ENCODE peak calls at places on chromosomes 12 and 14, in nine cellular contexts. K is prostate gland, B is NT2/D1, E is Panc1, Z is testis, S is heart right ventricle, H is fibroblast of lung, X is DND-41, P is left lung. O is an unnamed sample. For H3K36me3 and H3K27me3, the result is how much of the 10 kb centered on the place peaks cover.

GRCh38 chr14:35444104-35444503 is 39.6 kb upstream of the NFKBIA start:
- DNase-seq in K (no peak), B (no peak), E (no peak), Z (no peak), S (no peak), H (no peak), X (no peak), P (no peak), O (no peak)

GRCh38 chr12:131795688-131796410 is 32.3 kb upstream of the MMP17 start:
- DNase-seq in K (peak), B (no peak), E (no peak), Z (no peak), S (no peak), H (no peak), X (no peak), P (peak), O (peak)

GRCh38 chr12:131452444-131452860 is 258.4 kb upstream of the SFSWAP start:
- DNase-seq in K (no peak), B (peak), E (no peak), Z (peak), S (no peak), H (no peak), X (no peak), P (no peak), O (peak)

GRCh38 chr12:110436231-110436630 is 13.9 kb downstream of the ARPC3 start:
- DNase-seq in K (no peak), B (no peak), E (no peak), Z (no peak), S (no peak), H (no peak), X (no peak), P (no peak), O (no peak)

GRCh38 chr12:80157640-80158039 is 58.3 kb downstream of the OTOGL start:
- DNase-seq in K (no peak), B (no peak), E (no peak), Z (no peak), S (no peak), H (no peak), X (no peak), P (no peak), O (no peak)

GRCh38 chr12:59055204-59055839 is 135.0 kb upstream of the LRIG3 start:
- DNase-seq in K (no peak), B (no peak), E (peak), Z (no peak), S (no peak), H (peak), X (no peak), P (no peak), O (no peak)

GRCh38 chr14:68386950-68387779 is 405.7 kb downstream of the ZFP36L1 start:
- DNase-seq in K (no peak), B (no peak), E (no peak), Z (no peak), S (no peak), H (peak), X (no peak), P (no peak), O (no peak)

GRCh38 chr12:24854017-24854416 is 94.9 kb downstream of the BCAT1 start:
- DNase-seq in K (no peak), B (no peak), E (no peak), Z (no peak), S (no peak), H (no peak), X (no peak), P (no peak), O (no peak)

GRCh38 chr12:98439471-98440164 is 75.8 kb upstream of the TMPO start:
- DNase-seq in K (no peak), B (no peak), E (no peak), Z (no peak), S (peak), H (no peak), X (no peak), P (no peak), O (no peak)

GRCh38 chr12:119594772-119595445 is 1.3 kb downstream of the TMEM233 start:
- DNase-seq in K (no peak), B (no peak), E (no peak), Z (peak), S (peak), H (no peak), X (no peak), P (peak), O (peak)

GRCh38 chr12:49451468-49452259 is 84.4 kb downstream of the SPATS2 start:
- DNase-seq in K (no peak), B (no peak), E (no peak), Z (no peak), S (no peak), H (no peak), X (no peak), P (no peak), O (no peak)

GRCh38 chr12:122834229-122834920 is 882 bp upstream of the HIP1R start:
- DNase-seq in K (no peak), B (no peak), E (no peak), Z (peak), S (no peak), H (peak), X (no peak), P (peak), O (peak)

GRCh38 chr12:104399750-104400612 is 56.8 kb upstream of the CHST11 start:
- DNase-seq in K (no peak), B (no peak), E (no peak), Z (no peak), S (no peak), H (no peak), X (peak), P (no peak), O (no peak)

GRCh38 chr12:132279184-132279889 is 50.1 kb downstream of the GALNT9 start:
- DNase-seq in K (no peak), B (no peak), E (no peak), Z (peak), S (peak), H (peak), X (no peak), P (no peak), O (peak)

GRCh38 chr12:91576432-91576831 is 393.8 kb upstream of the DCN start:
- DNase-seq in K (no peak), B (no peak), E (no peak), Z (no peak), S (no peak), H (no peak), X (no peak), P (no peak), O (no peak)

GRCh38 chr14:96136361-96136760 is 68.3 kb upstream of the BDKRB2 start:
- DNase-seq in K (no peak), B (no peak), E (no peak), Z (no peak), S (no peak), H (peak), X (no peak), P (no peak), O (no peak)

GRCh38 chr12:39682689-39683477 is 63.3 kb upstream of the ABCD2 start:
- DNase-seq in K (no peak), B (no peak), E (no peak), Z (no peak), S (no peak), H (no peak), X (no peak), P (no peak), O (no peak)

GRCh38 chr12:69563166-69563762 is 22.0 kb upstream of the CCT2 start:
- DNase-seq in K (no peak), B (no peak), E (no peak), Z (no peak), S (no peak), H (no peak), X (no peak), P (no peak), O (no peak)

GRCh38 chr14:71452987-71453386 is 479.2 kb upstream of the RGS6 start:
- DNase-seq in K (no peak), B (no peak), E (no peak), Z (no peak), S (no peak), H (no peak), X (no peak), P (no peak), O (no peak)

GRCh38 chr14:71448431-71449315 is 483.6 kb upstream of the RGS6 start:
- DNase-seq in K (no peak), B (no peak), E (no peak), Z (no peak), S (no peak), H (no peak), X (no peak), P (no peak), O (no peak)

GRCh38 chr14:71452535-71452934 is 479.7 kb upstream of the RGS6 start:
- DNase-seq in K (no peak), B (no peak), E (no peak), Z (no peak), S (no peak), H (no peak), X (no peak), P (no peak), O (no peak)

GRCh38 chr14:71451501-71451900 is 480.7 kb upstream of the RGS6 start:
- DNase-seq in K (no peak), B (no peak), E (no peak), Z (no peak), S (no peak), H (no peak), X (no peak), P (no peak), O (no peak)

GRCh38 chr14:71449316-71450055 is 482.7 kb upstream of the RGS6 start:
- DNase-seq in K (no peak), B (no peak), E (no peak), Z (no peak), S (no peak), H (no peak), X (no peak), P (no peak), O (no peak)
- H3K4me3 ChIP-seq in K (no peak), B (no peak), E (no peak), Z (no peak), S (no peak), H (no peak), X (no peak), P (no peak), O (no peak)

GRCh38 chr14:23066855-23067744 is 9.8 kb upstream of the CDH24 start:
- DNase-seq in K (no peak), B (no peak), E (no peak), Z (no peak), S (no peak), H (no peak), X (no peak), P (no peak), O (peak)
- H3K36me3 ChIP-seq in K (under half), B (half or more), E (under half), Z (under half), S (under half), H (under half), X (half or more), P (half or more), O (half or more)

DNA sequence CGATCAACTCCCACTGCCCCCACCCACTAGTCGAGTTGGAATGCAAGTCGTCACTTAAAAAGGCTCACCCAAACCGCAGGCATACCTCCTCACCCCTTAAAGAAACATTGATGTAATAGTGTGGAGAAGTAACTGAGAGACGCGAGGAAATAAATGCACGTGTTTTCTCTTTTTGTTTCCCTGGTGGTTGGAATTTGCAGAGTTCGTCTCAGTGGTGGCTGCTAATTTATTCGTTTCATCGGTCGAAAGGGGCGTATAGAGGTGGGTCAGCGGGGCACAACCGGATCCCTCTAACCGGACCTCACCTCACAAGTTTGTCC is 5.1 kb upstream of the NPAS3 start:
- DNase-seq in K (no peak), B (no peak), E (no peak), Z (no peak), S (no peak), H (no peak), X (no peak), P (no peak), O (no peak)
- H3K27me3 ChIP-seq in K (under half), B (half or more), E (under half), Z (under half), S (half or more), H (half or more), X (under half), P (half or more), O (half or more)

GRCh38 chr14:61474021-61474420 is 152.6 kb downstream of the PRKCH start:
- DNase-seq in K (no peak), B (no peak), E (no peak), Z (no peak), S (no peak), H (no peak), X (no peak), P (no peak), O (no peak)

GRCh38 chr14:61471297-61471980 is 150.1 kb downstream of the PRKCH start:
- DNase-seq in K (no peak), B (no peak), E (no peak), Z (no peak), S (peak), H (no peak), X (peak), P (no peak), O (no peak)

GRCh38 chr14:61474671-61475070 is 153.3 kb downstream of the PRKCH start:
- DNase-seq in K (no peak), B (no peak), E (no peak), Z (no peak), S (no peak), H (no peak), X (no peak), P (no peak), O (no peak)

GRCh38 chr14:61472025-61472672 is 150.8 kb downstream of the PRKCH start:
- DNase-seq in K (no peak), B (no peak), E (no peak), Z (no peak), S (peak), H (peak), X (peak), P (no peak), O (no peak)

DNA sequence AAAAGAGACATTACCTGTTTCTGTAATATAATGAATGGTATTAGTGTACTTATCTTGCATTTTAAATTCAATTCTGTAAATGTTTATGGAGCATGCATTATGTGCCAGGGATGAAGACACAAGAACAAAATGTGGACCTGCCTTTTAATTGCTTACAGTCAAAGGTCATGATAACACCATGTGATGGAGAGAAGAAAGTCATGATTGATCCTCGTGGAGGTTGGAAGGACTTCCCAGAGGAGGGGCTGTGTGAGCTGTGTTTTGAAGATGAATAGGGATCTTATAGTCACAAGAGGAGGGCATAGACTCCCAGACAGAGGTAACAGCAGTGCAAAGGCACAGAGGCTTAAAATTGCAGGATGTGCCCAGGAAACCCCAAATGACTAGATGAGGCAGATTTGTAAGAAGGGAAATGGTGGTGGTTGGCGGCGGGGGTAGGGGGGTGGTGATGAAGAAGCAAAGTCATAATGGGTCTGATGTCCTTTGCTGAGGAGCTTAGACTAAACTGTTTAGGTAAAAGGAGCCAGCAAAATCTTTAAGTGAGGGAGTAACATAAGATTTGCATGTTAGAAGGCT is 151.5 kb downstream of the PRKCH start:
- DNase-seq in K (no peak), B (no peak), E (no peak), Z (no peak), S (no peak), H (peak), X (peak), P (no peak), O (no peak)
- H3K4me3 ChIP-seq in K (no peak), B (no peak), E (no peak), Z (no peak), S (no peak), H (no peak), X (peak), P (no peak), O (no peak)

GRCh38 chr12:56425940-56426438 is 23.2 kb downstream of the TIMELESS start:
- DNase-seq in K (no peak), B (no peak), E (no peak), Z (no peak), S (no peak), H (no peak), X (no peak), P (no peak), O (no peak)

GRCh38 chr12:56417739-56418138 is 31.5 kb downstream of the TIMELESS start:
- DNase-seq in K (no peak), B (no peak), E (no peak), Z (no peak), S (no peak), H (no peak), X (no peak), P (no peak), O (no peak)

GRCh38 chr12:56425188-56425587 is 24.0 kb downstream of the TIMELESS start:
- DNase-seq in K (no peak), B (no peak), E (no peak), Z (no peak), S (no peak), H (no peak), X (no peak), P (no peak), O (no peak)

DNA sequence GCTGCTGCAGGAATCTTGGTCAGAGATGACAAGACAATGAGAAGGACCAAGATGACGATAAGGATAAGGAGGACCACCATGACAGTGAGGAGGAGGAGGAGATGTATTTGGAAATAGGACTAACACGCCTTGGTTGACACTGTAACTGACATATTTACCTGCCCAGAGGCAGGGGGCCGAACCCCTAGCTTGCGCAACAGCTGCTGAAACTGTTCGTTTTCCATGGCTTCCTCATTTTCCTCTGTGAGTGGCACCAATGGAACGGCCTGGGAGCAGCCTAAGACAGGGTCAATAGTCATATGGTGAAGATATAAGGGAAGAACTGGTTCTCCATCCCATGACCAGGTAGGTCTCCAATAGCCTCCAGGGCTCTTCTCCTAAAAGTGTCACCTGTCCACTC is 28.8 kb downstream of the TIMELESS start:
- DNase-seq in K (no peak), B (no peak), E (no peak), Z (no peak), S (no peak), H (no peak), X (no peak), P (no peak), O (no peak)
- H3K36me3 ChIP-seq in K (under half), B (half or more), E (under half), Z (under half), S (under half), H (under half), X (half or more), P (half or more), O (half or more)

GRCh38 chr14:38549549-38549948 is 293.7 kb upstream of the CLEC14A start:
- DNase-seq in K (no peak), B (no peak), E (no peak), Z (no peak), S (no peak), H (no peak), X (no peak), P (no peak), O (no peak)
- H3K27me3 ChIP-seq in K (under half), B (under half), E (under half), Z (under half), S (under half), H (under half), X (under half), P (under half), O (under half)

GRCh38 chr12:124713436-124714082 is 146.1 kb upstream of the NCOR2 start:
- DNase-seq in K (no peak), B (no peak), E (no peak), Z (no peak), S (peak), H (peak), X (peak), P (no peak), O (no peak)
- H3K4me3 ChIP-seq in K (peak), B (no peak), E (no peak), Z (no peak), S (peak), H (peak), X (peak), P (no peak), O (no peak)

GRCh38 chr12:128806573-128806972 is 17.2 kb downstream of the SLC15A4 start:
- DNase-seq in K (no peak), B (no peak), E (no peak), Z (no peak), S (no peak), H (no peak), X (no peak), P (no peak), O (no peak)
- H3K36me3 ChIP-seq in K (under half), B (half or more), E (under half), Z (under half), S (under half), H (under half), X (half or more), P (half or more), O (under half)

DNA sequence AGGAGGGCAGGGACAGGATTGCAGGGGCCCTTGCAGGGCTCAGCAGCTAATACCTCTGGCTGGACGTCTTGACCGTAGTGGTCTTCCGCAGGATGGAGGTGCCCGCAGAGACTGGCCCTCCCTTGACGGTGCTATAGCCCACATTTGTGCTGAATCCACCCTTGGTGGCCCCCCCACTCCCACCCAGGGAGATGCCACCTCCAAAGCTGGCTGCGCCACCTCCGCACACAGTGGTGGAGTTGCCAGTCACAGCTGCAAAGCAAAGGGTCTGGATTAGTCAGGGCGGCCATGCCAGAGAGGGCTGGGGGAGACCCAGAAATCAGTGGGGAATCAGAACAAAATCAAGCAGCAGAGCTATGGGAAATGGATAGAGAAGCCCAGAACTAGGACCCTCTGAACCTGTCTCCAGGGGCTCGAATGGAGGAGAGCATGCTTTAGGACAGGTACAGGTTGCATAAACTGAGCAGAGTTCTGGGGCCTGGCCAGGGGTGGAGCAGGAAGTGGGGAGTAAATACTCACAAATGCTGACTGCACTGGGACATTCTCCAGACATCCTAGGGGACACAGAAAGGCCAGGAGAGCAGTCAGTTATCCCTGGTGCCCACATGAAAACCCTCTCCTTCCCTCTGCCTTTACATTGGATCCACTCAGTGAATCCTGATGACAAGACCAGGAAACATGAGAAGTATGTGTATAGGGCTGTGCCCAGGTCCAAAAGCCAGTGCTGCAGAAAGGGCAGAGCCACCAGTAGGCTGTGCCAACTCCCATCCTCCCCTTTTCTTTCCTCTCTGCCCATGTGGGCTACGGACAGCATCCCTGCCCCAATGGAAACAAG is 8.1 kb upstream of the KRT4 start:
- DNase-seq in K (peak), B (no peak), E (no peak), Z (no peak), S (no peak), H (no peak), X (no peak), P (no peak), O (peak)
- H3K27me3 ChIP-seq in K (under half), B (under half), E (under half), Z (under half), S (under half), H (under half), X (under half), P (half or more), O (under half)

GRCh38 chr12:117098361-117099217 is 627 bp downstream of the TESC start:
- DNase-seq in K (no peak), B (no peak), E (no peak), Z (no peak), S (no peak), H (no peak), X (peak), P (peak), O (peak)
- H3K4me3 ChIP-seq in K (peak), B (peak), E (peak), Z (peak), S (peak), H (peak), X (peak), P (peak), O (peak)